ENCODE peak calls at places on chromosome 6, in four cellular contexts. X, L, Q and J are unnamed samples.
A peak's percentile ranks its signal among the peaks of the same experiment; 100 is the strongest.

GRCh38 chr6:169777896-169778295 is 26.5 kb downstream of the ERMARD start:
- DNase-seq in X (no peak), L (no peak), Q (no peak), J (no peak)

GRCh38 chr6:97591955-97592354 is 308.9 kb upstream of the MMS22L start:
- DNase-seq in X (no peak), L (peak; percentile 77), Q (no peak), J (no peak)

GRCh38 chr6:160040527-160041264 is 71.8 kb downstream of the IGF2R start:
- DNase-seq in X (no peak), L (no peak), Q (no peak), J (no peak)

GRCh38 chr6:101705866-101706265 is 312.4 kb downstream of the GRIK2 start:
- DNase-seq in X (no peak), L (no peak), Q (peak; percentile 51), J (peak; percentile 23)

GRCh38 chr6:162123797-162124196 is 603.8 kb downstream of the PRKN start:
- DNase-seq in X (peak; percentile 25), L (no peak), Q (no peak), J (no peak)

GRCh38 chr6:161091972-161092701 is 100.6 kb downstream of the MAP3K4 start:
- DNase-seq in X (no peak), L (no peak), Q (peak; percentile 87), J (peak; percentile 12)

GRCh38 chr6:10424005-10424404 is 9.1 kb upstream of the TFAP2A start:
- DNase-seq in X (no peak), L (no peak), Q (peak; percentile 27), J (no peak)

GRCh38 chr6:64249129-64249528 is 613.5 kb downstream of the PHF3 start:
- DNase-seq in X (no peak), L (no peak), Q (peak; percentile 30), J (peak; percentile 39)

GRCh38 chr6:20279608-20280287 is 67.5 kb upstream of the MBOAT1 start:
- DNase-seq in X (no peak), L (no peak), Q (peak; percentile 61), J (no peak)

GRCh38 chr6:57312004-57312345 is 5.5 kb upstream of the PRIM2 start:
- DNase-seq in X (no peak), L (no peak), Q (no peak), J (no peak)

GRCh38 chr6:108876929-108877775 is 28.9 kb downstream of the ARMC2 start:
- DNase-seq in X (peak; percentile 9), L (no peak), Q (peak; percentile 9), J (peak; percentile 90)

GRCh38 chr6:16320533-16321340 is 82.3 kb downstream of the GMPR start:
- DNase-seq in X (no peak), L (no peak), Q (peak; percentile 48), J (no peak)

GRCh38 chr6:73134588-73134987 is 90.7 kb downstream of the KHDC1L start:
- DNase-seq in X (no peak), L (peak; percentile 94), Q (peak; percentile 17), J (peak; percentile 16)

GRCh38 chr6:33815854-33816253 is 12.1 kb upstream of the MLN start:
- DNase-seq in X (peak; percentile 71), L (peak; percentile 84), Q (peak; percentile 21), J (no peak)

GRCh38 chr6:8085053-8085511 is 17.3 kb downstream of the EEF1E1 start:
- DNase-seq in X (no peak), L (no peak), Q (peak; percentile 94), J (peak; percentile 91)

GRCh38 chr6:105936972-105937371 is 149.2 kb upstream of the PRDM1 start:
- DNase-seq in X (no peak), L (no peak), Q (peak; percentile 24), J (no peak)

GRCh38 chr6:89475106-89475505 is 42.2 kb downstream of the ANKRD6 start:
- DNase-seq in X (no peak), L (no peak), Q (peak; percentile 40), J (peak; percentile 24)

GRCh38 chr6:115591973-115592486 is 468.7 kb downstream of the FRK start:
- DNase-seq in X (no peak), L (no peak), Q (peak; percentile 18), J (no peak)

GRCh38 chr6:41122373-41122772 is 31.8 kb downstream of the TREML1 start:
- DNase-seq in X (no peak), L (no peak), Q (peak; percentile 14), J (peak; percentile 4)

GRCh38 chr6:33636655-33637054 is 15.5 kb downstream of the ITPR3 start:
- DNase-seq in X (no peak), L (peak; percentile 18), Q (no peak), J (no peak)

GRCh38 chr6:42405025-42405424 is 46.7 kb downstream of the TRERF1 start:
- DNase-seq in X (no peak), L (no peak), Q (peak; percentile 29), J (peak; percentile 74)

GRCh38 chr6:161847628-161848027 is 573.8 kb upstream of the AGPAT4 start:
- DNase-seq in X (no peak), L (no peak), Q (no peak), J (no peak)

GRCh38 chr6:169978615-169979161 is 227.3 kb downstream of the ERMARD start:
- DNase-seq in X (no peak), L (no peak), Q (peak; percentile 99), J (no peak)

GRCh38 chr6:82408952-82409421 is 45.4 kb downstream of the TPBG start:
- DNase-seq in X (no peak), L (no peak), Q (peak; percentile 95), J (peak; percentile 86)

GRCh38 chr6:136994782-136995181 is 50.0 kb downstream of the IL20RA start:
- DNase-seq in X (no peak), L (no peak), Q (no peak), J (no peak)

GRCh38 chr6:114008331-114008730 is 37.4 kb upstream of the HDAC2 start:
- DNase-seq in X (no peak), L (no peak), Q (no peak), J (peak; percentile 11)

GRCh38 chr6:168017629-168018028 is 20.2 kb downstream of the KIF25 start:
- DNase-seq in X (no peak), L (no peak), Q (no peak), J (no peak)

GRCh38 chr6:168018664-168019063 is 21.2 kb downstream of the KIF25 start:
- DNase-seq in X (no peak), L (no peak), Q (no peak), J (no peak)

GRCh38 chr6:168016176-168016620 is 18.7 kb downstream of the KIF25 start:
- DNase-seq in X (no peak), L (no peak), Q (no peak), J (no peak)

GRCh38 chr6:168015492-168016175 is 18.2 kb downstream of the KIF25 start:
- DNase-seq in X (no peak), L (no peak), Q (no peak), J (no peak)

GRCh38 chr6:168016756-168017525 is 19.5 kb downstream of the KIF25 start:
- DNase-seq in X (no peak), L (no peak), Q (peak; percentile 67), J (no peak)
- TF ChIP-seq CTCF in X (no peak), L (no peak), Q (no peak), J (no peak)

GRCh38 chr6:31446481-31446880 is 43.1 kb downstream of the MICA start:
- DNase-seq in X (no peak), L (no peak), Q (peak; percentile 15), J (peak; percentile 43)

GRCh38 chr6:31452859-31453258 is 45.1 kb upstream of the MICB start:
- DNase-seq in X (no peak), L (no peak), Q (no peak), J (no peak)

GRCh38 chr6:31453259-31453658 is 44.7 kb upstream of the MICB start:
- DNase-seq in X (no peak), L (no peak), Q (peak; percentile 53), J (peak; percentile 17)

DNA sequence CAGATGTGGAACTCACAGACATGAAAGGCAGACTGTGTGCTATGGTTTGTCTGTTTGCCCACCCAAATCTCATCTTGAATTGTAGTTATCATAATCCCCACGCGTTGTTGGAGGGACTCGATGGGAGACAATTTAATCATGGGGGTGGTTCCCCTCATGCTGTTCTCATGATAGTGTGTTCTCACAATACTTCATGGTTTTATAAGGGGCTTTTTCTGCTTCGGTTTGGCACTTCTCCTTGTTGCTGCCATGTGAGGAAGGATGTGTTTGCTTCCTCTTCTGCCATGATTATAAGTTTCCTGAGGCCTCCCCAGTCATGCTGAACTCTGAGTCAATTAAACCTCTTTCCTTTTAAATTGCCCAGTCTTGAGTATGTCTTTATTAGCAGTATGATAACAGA is 47.2 kb upstream of the MICB start:
- DNase-seq in X (no peak), L (no peak), Q (no peak), J (no peak)
- TF ChIP-seq CTCF in X (no peak), L (no peak), Q (no peak), J (no peak)

GRCh38 chr6:131924881-131925474 is 26.2 kb downstream of the CCN2 start:
- DNase-seq in X (peak; percentile 42), L (no peak), Q (peak; percentile 59), J (peak; percentile 76)
- TF ChIP-seq CTCF in X (peak; percentile 53), L (peak; percentile 53), Q (peak; percentile 61), J (peak; percentile 49)

DNA sequence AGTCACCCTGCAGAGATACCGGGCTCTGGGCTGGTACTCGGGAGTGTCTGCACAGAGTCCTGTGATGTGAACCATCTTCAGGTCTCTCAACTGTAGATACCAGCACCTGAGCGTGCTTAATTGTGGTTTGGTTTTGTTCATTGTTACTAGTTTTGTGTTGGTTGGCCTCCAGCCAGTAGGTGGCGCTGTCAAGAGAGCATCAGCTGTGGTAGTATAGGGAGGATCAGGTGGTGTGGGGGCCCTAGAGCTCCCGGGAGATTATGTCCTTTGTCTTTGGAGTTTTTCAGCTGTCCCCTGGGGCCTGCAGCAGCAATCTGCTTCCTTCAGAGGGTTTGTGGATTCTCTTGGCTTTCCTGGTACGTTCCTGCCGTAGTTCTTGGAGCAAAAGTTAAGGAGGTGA is 67.9 kb downstream of the CDYL start:
- DNase-seq in X (no peak), L (peak; percentile 61), Q (no peak), J (no peak)
- TF ChIP-seq CTCF in X (peak; percentile 22), L (peak; percentile 81), Q (peak; percentile 34), J (no peak)